ENCODE peak calls at places on chromosomes 3 and 15, in seven cellular contexts. W is A549, T is body of pancreas, C is suprapubic skin, Z is IMR-90, R is NB4, M is transverse colon. J is an unnamed sample.
A peak's percentile ranks its signal among the peaks of the same experiment; 100 is the strongest.

GRCh38 chr3:43670635-43671522 is 19.9 kb upstream of the ABHD5 start:
- DNase-seq in W (no peak), T (no peak), C (no peak), Z (no peak), R (no peak), M (no peak), J (no peak)

GRCh38 chr3:56894912-56895431 is 93.2 kb upstream of the ARHGEF3 start:
- DNase-seq in W (no peak), T (no peak), C (no peak), Z (peak; percentile 55), R (no peak), M (no peak), J (no peak)

GRCh38 chr3:61663728-61664492 is 102.5 kb downstream of the PTPRG start:
- DNase-seq in W (peak; percentile 36), T (no peak), C (no peak), Z (peak; percentile 97), R (no peak), M (no peak), J (no peak)

GRCh38 chr15:79364571-79365240 is 53.8 kb downstream of the TMED3 start:
- DNase-seq in W (no peak), T (no peak), C (no peak), Z (no peak), R (no peak), M (no peak), J (no peak)

GRCh38 chr3:37872413-37873160 is 10.9 kb downstream of the CTDSPL start:
- DNase-seq in W (no peak), T (no peak), C (no peak), Z (no peak), R (no peak), M (no peak), J (no peak)

GRCh38 chr15:26866298-26867198 is at the start of gene GABRA5:
- DNase-seq in W (peak; percentile 86), T (peak; percentile 29), C (no peak), Z (peak; percentile 20), R (no peak), M (no peak), J (no peak)

GRCh38 chr15:33735637-33736247 is 232.6 kb upstream of the CHRM5 start:
- DNase-seq in W (peak; percentile 58), T (peak; percentile 36), C (no peak), Z (peak; percentile 41), R (peak; percentile 56), M (peak; percentile 14), J (no peak)

GRCh38 chr3:184443364-184443763 is 63.5 kb downstream of the CHRD start:
- DNase-seq in W (no peak), T (no peak), C (peak; percentile 21), Z (no peak), R (no peak), M (no peak), J (no peak)

GRCh38 chr3:79769234-79769633 is 1.4 kb upstream of the ROBO1 start:
- DNase-seq in W (no peak), T (no peak), C (no peak), Z (no peak), R (no peak), M (no peak), J (no peak)

GRCh38 chr3:127457094-127457475 is 133.4 kb downstream of the TPRA1 start:
- DNase-seq in W (no peak), T (peak; percentile 30), C (peak; percentile 67), Z (peak; percentile 60), R (no peak), M (peak; percentile 13), J (no peak)

GRCh38 chr3:127454968-127455367 is 135.6 kb downstream of the TPRA1 start:
- DNase-seq in W (no peak), T (no peak), C (peak; percentile 56), Z (no peak), R (no peak), M (no peak), J (no peak)

GRCh38 chr3:127455541-127456450 is 134.7 kb downstream of the TPRA1 start:
- DNase-seq in W (peak; percentile 45), T (peak; percentile 79), C (peak; percentile 68), Z (peak; percentile 29), R (peak; percentile 75), M (peak; percentile 66), J (peak; percentile 67)

GRCh38 chr3:127457746-127458145 is 132.8 kb downstream of the TPRA1 start:
- DNase-seq in W (no peak), T (no peak), C (peak; percentile 34), Z (no peak), R (no peak), M (no peak), J (no peak)

DNA sequence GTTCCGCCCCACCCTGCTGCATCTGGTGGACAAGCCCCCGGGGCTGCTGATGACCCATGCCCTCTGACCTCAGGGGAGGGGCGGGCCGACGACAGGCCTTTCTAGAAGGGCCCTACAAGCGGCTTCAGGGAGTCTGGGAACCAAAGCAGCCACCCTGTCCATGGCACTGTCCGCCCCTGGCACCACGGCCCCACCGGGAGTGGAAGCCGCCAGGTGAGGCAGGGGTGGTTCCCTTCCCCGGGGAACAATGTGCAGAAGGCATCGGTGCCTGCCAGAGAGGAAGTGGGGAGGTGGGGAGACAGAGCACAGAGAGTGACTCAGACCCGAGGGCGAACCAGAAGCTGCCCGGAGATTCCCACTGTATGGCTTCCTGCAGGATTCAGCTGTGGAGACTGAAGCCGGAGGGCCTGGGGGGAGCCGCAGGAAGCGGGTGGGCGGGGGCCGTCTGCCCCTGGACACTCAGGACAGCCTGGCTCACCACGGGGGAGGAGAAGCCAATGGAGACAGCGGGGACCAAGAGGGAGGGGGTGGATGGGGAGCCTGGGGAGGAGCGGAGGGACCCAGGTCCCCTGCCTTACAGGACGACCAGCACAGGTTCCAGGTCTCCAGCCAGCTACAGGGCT is 134.0 kb downstream of the TPRA1 start:
- DNase-seq in W (no peak), T (peak; percentile 16), C (peak; percentile 64), Z (peak; percentile 63), R (no peak), M (no peak), J (peak; percentile 47)
- H3K4me3 ChIP-seq in W (no peak overlapping the region), T (no peak overlapping the region), C (peak overlapping the region; percentile 32), Z (no peak overlapping the region), R (no peak overlapping the region), M (no peak overlapping the region), J (no peak overlapping the region)

GRCh38 chr15:65521355-65521754 is 3.9 kb upstream of the DPP8 start:
- DNase-seq in W (no peak), T (no peak), C (no peak), Z (no peak), R (no peak), M (no peak), J (no peak)

GRCh38 chr15:65518633-65519285 is 1.3 kb upstream of the DPP8 start:
- DNase-seq in W (no peak), T (no peak), C (no peak), Z (no peak), R (no peak), M (no peak), J (no peak)

GRCh38 chr15:65519781-65520299 is 2.4 kb upstream of the DPP8 start:
- DNase-seq in W (no peak), T (no peak), C (no peak), Z (no peak), R (no peak), M (no peak), J (no peak)

GRCh38 chr15:65517866-65518207 is 348 bp upstream of the DPP8 start:
- DNase-seq in W (no peak), T (no peak), C (no peak), Z (no peak), R (no peak), M (no peak), J (no peak)

GRCh38 chr15:65516997-65517865 is at the start of gene DPP8:
- DNase-seq in W (peak; percentile 98), T (peak; percentile 92), C (peak; percentile 94), Z (peak; percentile 94), R (peak; percentile 97), M (peak; percentile 95), J (peak; percentile 96)
- TF ChIP-seq POLR2A in W (peak; percentile 69), T (peak; percentile 78), C (no peak), Z (peak; percentile 78), R (peak; percentile 88), M (peak; percentile 83), J (peak; percentile 54)

GRCh38 chr3:38964646-38965045 is 87.1 kb downstream of the SCN11A start:
- DNase-seq in W (no peak), T (no peak), C (no peak), Z (no peak), R (no peak), M (no peak), J (no peak)

GRCh38 chr3:38960042-38960622 is 91.6 kb downstream of the SCN11A start:
- DNase-seq in W (no peak), T (peak; percentile 42), C (no peak), Z (peak; percentile 18), R (no peak), M (no peak), J (no peak)

GRCh38 chr3:38957296-38957695 is 94.4 kb downstream of the SCN11A start:
- DNase-seq in W (no peak), T (no peak), C (no peak), Z (no peak), R (no peak), M (no peak), J (no peak)

DNA sequence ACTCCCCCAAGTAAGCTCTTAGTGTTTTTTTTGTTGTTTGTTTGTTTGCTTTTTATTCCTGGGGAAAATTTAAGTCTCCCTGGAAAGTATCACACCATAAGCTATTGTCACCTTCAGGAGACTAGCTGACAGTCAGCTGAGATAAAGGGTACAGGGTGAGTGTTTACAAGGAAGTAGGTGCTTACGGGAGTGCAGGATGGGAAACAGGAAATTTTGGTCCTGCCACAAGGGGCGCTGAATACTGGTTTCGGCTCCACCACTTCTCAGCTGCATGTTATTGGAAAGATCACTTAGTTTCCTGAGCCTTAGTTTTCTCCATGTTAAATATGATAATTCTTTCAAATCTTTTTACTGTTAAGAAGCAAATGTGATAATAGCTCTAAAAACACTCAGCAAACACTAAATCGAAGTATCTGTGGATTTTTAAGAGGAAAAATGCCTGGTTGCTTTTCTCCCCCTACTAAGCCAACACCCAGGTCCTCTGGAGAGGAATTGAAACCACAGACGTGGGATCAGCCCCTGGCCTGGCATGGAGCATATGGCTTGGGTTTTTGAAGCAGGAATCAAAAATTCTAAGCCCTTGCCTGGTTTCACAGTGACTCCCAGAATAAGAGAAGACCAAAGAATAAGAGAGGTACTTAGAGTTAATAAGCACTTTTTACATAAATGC is 90.7 kb downstream of the SCN11A start:
- DNase-seq in W (peak; percentile 60), T (peak; percentile 80), C (no peak), Z (peak; percentile 41), R (peak; percentile 57), M (peak; percentile 51), J (peak; percentile 39)
- TF ChIP-seq CTCF in W (peak; percentile 46), T (peak; percentile 66), C (peak; percentile 57), Z (peak; percentile 47), R (peak; percentile 79), M (peak; percentile 59), J (peak; percentile 46)

GRCh38 chr15:29633971-29634370 is 188.3 kb downstream of the TJP1 start:
- DNase-seq in W (no peak), T (no peak), C (no peak), Z (no peak), R (no peak), M (no peak), J (no peak)

GRCh38 chr15:29632671-29633406 is 189.4 kb downstream of the TJP1 start:
- DNase-seq in W (no peak), T (no peak), C (no peak), Z (no peak), R (no peak), M (no peak), J (no peak)

GRCh38 chr15:29636921-29637320 is 185.3 kb downstream of the TJP1 start:
- DNase-seq in W (no peak), T (no peak), C (no peak), Z (no peak), R (no peak), M (no peak), J (no peak)

GRCh38 chr15:29636140-29636539 is 186.1 kb downstream of the TJP1 start:
- DNase-seq in W (no peak), T (peak; percentile 98), C (no peak), Z (no peak), R (no peak), M (peak; percentile 61), J (no peak)

GRCh38 chr15:29631076-29632070 is 190.9 kb downstream of the TJP1 start:
- DNase-seq in W (no peak), T (peak; percentile 95), C (no peak), Z (no peak), R (no peak), M (peak; percentile 54), J (no peak)
- H3K4me3 ChIP-seq in W (no peak overlapping the region), T (no peak overlapping the region), C (no peak overlapping the region), Z (no peak overlapping the region), R (no peak overlapping the region), M (no peak overlapping the region), J (no peak overlapping the region)